ENCODE peak calls at places on chromosomes 12 and 14, in eight cellular contexts. C, K, D, F, P, Z, I and L are unnamed samples.

GRCh38 chr12:19873146-19873545 is 433.9 kb downstream of the AEBP2 start:
- DNase-seq in C (no peak), K (no peak), D (no peak), F (no peak), P (no peak), Z (no peak), I (no peak), L (no peak)

GRCh38 chr14:35333797-35334743 is 41.9 kb downstream of the PSMA6 start:
- DNase-seq in C (no peak), K (no peak), D (no peak), F (peak; percentile 31), P (no peak), Z (no peak), I (no peak), L (peak; percentile 36)

GRCh38 chr12:104171785-104172563 is 34.0 kb upstream of the NFYB start:
- DNase-seq in C (no peak), K (no peak), D (no peak), F (no peak), P (no peak), Z (peak; percentile 90), I (no peak), L (no peak)

GRCh38 chr12:77590306-77590705 is 240.4 kb upstream of the NAV3 start:
- DNase-seq in C (no peak), K (no peak), D (no peak), F (no peak), P (no peak), Z (no peak), I (no peak), L (no peak)

GRCh38 chr12:101564912-101565311 is 29.9 kb upstream of the MYBPC1 start:
- DNase-seq in C (no peak), K (no peak), D (no peak), F (no peak), P (no peak), Z (peak; percentile 45), I (no peak), L (no peak)

GRCh38 chr14:91388551-91388975 is 29.1 kb downstream of the CCDC88C start:
- DNase-seq in C (no peak), K (peak; percentile 83), D (no peak), F (peak; percentile 62), P (no peak), Z (no peak), I (peak; percentile 74), L (peak; percentile 78)

GRCh38 chr12:85425349-85425612 is 145.3 kb downstream of the ALX1 start:
- DNase-seq in C (no peak), K (no peak), D (no peak), F (no peak), P (no peak), Z (no peak), I (no peak), L (no peak)

GRCh38 chr14:21924479-21924878 is 250.9 kb upstream of the OR4E1 start:
- DNase-seq in C (no peak), K (no peak), D (no peak), F (peak; percentile 69), P (no peak), Z (peak; percentile 46), I (no peak), L (no peak)

GRCh38 chr14:34005901-34006300 is 55.0 kb upstream of the EGLN3 start:
- DNase-seq in C (no peak), K (no peak), D (no peak), F (no peak), P (no peak), Z (no peak), I (no peak), L (no peak)

GRCh38 chr12:117202033-117202432 is 11.8 kb upstream of the FBXO21 start:
- DNase-seq in C (no peak), K (no peak), D (no peak), F (no peak), P (no peak), Z (no peak), I (no peak), L (no peak)

GRCh38 chr12:34399631-34400422 is 377.5 kb downstream of the ALG10 start:
- DNase-seq in C (no peak), K (peak; percentile 2), D (peak; percentile 1), F (peak; percentile 4), P (no peak), Z (peak; percentile 9), I (no peak), L (peak; percentile 0)

GRCh38 chr12:93603762-93604161 is 31.3 kb downstream of the SOCS2 start:
- DNase-seq in C (no peak), K (no peak), D (no peak), F (no peak), P (no peak), Z (no peak), I (peak; percentile 20), L (no peak)

GRCh38 chr14:51283402-51283825 is 43.4 kb downstream of the TMX1 start:
- DNase-seq in C (peak; percentile 36), K (peak; percentile 41), D (peak; percentile 92), F (no peak), P (peak; percentile 24), Z (no peak), I (peak; percentile 92), L (peak; percentile 42)

GRCh38 chr12:27463826-27464554 is 17.5 kb downstream of the SMCO2 start:
- DNase-seq in C (no peak), K (no peak), D (no peak), F (no peak), P (no peak), Z (no peak), I (peak; percentile 95), L (no peak)

GRCh38 chr12:72271401-72271740 is 799 bp upstream of the TRHDE start:
- DNase-seq in C (no peak), K (no peak), D (no peak), F (no peak), P (peak; percentile 8), Z (no peak), I (peak; percentile 72), L (peak; percentile 18)

GRCh38 chr12:65765436-65765813 is 58.9 kb upstream of the HMGA2 start:
- DNase-seq in C (peak; percentile 71), K (no peak), D (no peak), F (no peak), P (no peak), Z (no peak), I (peak; percentile 53), L (no peak)

GRCh38 chr12:83256581-83256980 is 569.9 kb downstream of the TMTC2 start:
- DNase-seq in C (no peak), K (no peak), D (no peak), F (no peak), P (no peak), Z (no peak), I (no peak), L (no peak)

GRCh38 chr14:28494196-28494595 is 272.4 kb upstream of the FOXG1 start:
- DNase-seq in C (no peak), K (no peak), D (no peak), F (no peak), P (no peak), Z (no peak), I (no peak), L (no peak)

GRCh38 chr12:50185975-50186663 is 18.9 kb upstream of the CERS5 start:
- DNase-seq in C (no peak), K (no peak), D (no peak), F (no peak), P (no peak), Z (no peak), I (no peak), L (no peak)

GRCh38 chr14:74408870-74409269 is 17.1 kb downstream of the SYNDIG1L start:
- DNase-seq in C (no peak), K (no peak), D (no peak), F (no peak), P (no peak), Z (no peak), I (no peak), L (no peak)

GRCh38 chr14:49619730-49620129 is 696 bp downstream of the RPL36AL start:
- DNase-seq in C (no peak), K (no peak), D (no peak), F (no peak), P (no peak), Z (no peak), I (no peak), L (no peak)

GRCh38 chr12:109729837-109730200 is 16.2 kb downstream of the FAM222A start:
- DNase-seq in C (no peak), K (no peak), D (no peak), F (no peak), P (no peak), Z (peak; percentile 24), I (no peak), L (no peak)

GRCh38 chr14:67166450-67166853 is 22.8 kb upstream of the GARIN2 start:
- DNase-seq in C (peak; percentile 24), K (peak; percentile 26), D (peak; percentile 51), F (peak; percentile 25), P (peak; percentile 61), Z (no peak), I (peak; percentile 70), L (peak; percentile 34)

GRCh38 chr12:116113398-116114130 is 163.9 kb downstream of the MED13L start:
- DNase-seq in C (no peak), K (no peak), D (no peak), F (no peak), P (no peak), Z (no peak), I (no peak), L (no peak)
- TF ChIP-seq CTCF in C (no peak), K (no peak), D (no peak), F (no peak), P (no peak), Z (no peak), I (no peak), L (no peak)

GRCh38 chr12:128820723-128821432 is 2.9 kb downstream of the SLC15A4 start:
- DNase-seq in C (no peak), K (peak; percentile 78), D (no peak), F (no peak), P (peak; percentile 38), Z (no peak), I (no peak), L (peak; percentile 78)

GRCh38 chr12:128827724-128828123 is 4.0 kb upstream of the SLC15A4 start:
- DNase-seq in C (no peak), K (no peak), D (no peak), F (no peak), P (no peak), Z (no peak), I (no peak), L (no peak)

GRCh38 chr12:128825845-128826244 is 2.1 kb upstream of the SLC15A4 start:
- DNase-seq in C (no peak), K (no peak), D (no peak), F (no peak), P (no peak), Z (no peak), I (no peak), L (no peak)

GRCh38 chr12:128823216-128823915 is 392 bp downstream of the SLC15A4 start:
- DNase-seq in C (no peak), K (no peak), D (peak; percentile 78), F (no peak), P (no peak), Z (peak; percentile 80), I (no peak), L (peak; percentile 43)

GRCh38 chr12:128823916-128824839 is at the start of gene SLC15A4:
- DNase-seq in C (peak; percentile 80), K (peak; percentile 97), D (peak; percentile 98), F (peak; percentile 90), P (peak; percentile 94), Z (peak; percentile 98), I (peak; percentile 89), L (peak; percentile 97)
- TF ChIP-seq CTCF in C (no peak), K (peak; percentile 26), D (no peak), F (no peak), P (no peak), Z (peak; percentile 40), I (peak; percentile 28), L (peak; percentile 26)

GRCh38 chr14:72292689-72293024 is 360.4 kb downstream of the RGS6 start:
- DNase-seq in C (no peak), K (no peak), D (no peak), F (no peak), P (no peak), Z (no peak), I (no peak), L (no peak)
- TF ChIP-seq CTCF in C (no peak), K (no peak), D (no peak), F (no peak), P (no peak), Z (peak; percentile 3), I (no peak), L (no peak)

GRCh38 chr12:128810182-128811127 is 13.3 kb downstream of the SLC15A4 start:
- DNase-seq in C (no peak), K (peak; percentile 65), D (no peak), F (peak; percentile 28), P (no peak), Z (no peak), I (no peak), L (peak; percentile 71)
- TF ChIP-seq CTCF in C (no peak), K (no peak), D (no peak), F (no peak), P (no peak), Z (no peak), I (no peak), L (no peak)